ENCODE peak calls at places on chromosomes 6 and 20, in nine cellular contexts. One of them, this sample, is unnamed.

GRCh38 chr20:59159822-59160740 is 3.5 kb upstream of the ZNF831 start:
- DNase-seq in uterus: no peak
- DNase-seq in ovary: no peak
- DNase-seq in sigmoid colon: no peak
- DNase-seq in IMR-90: no peak
- DNase-seq in HepG2: no peak
- DNase-seq in H1: no peak
- DNase-seq in stomach: no peak
- DNase-seq in A549: no peak
- DNase-seq in this sample: no peak

GRCh38 chr20:33896509-33896908 is 85.4 kb downstream of the CHMP4B start:
- DNase-seq in A549: no peak
- DNase-seq in stomach: no peak
- DNase-seq in uterus: no peak
- DNase-seq in IMR-90: peak
- DNase-seq in sigmoid colon: no peak
- DNase-seq in H1: no peak
- DNase-seq in ovary: no peak
- DNase-seq in HepG2: no peak
- DNase-seq in this sample: no peak

GRCh38 chr6:95866732-95867131 is 149.0 kb upstream of the FUT9 start:
- DNase-seq in uterus: no peak
- DNase-seq in A549: no peak
- DNase-seq in H1: no peak
- DNase-seq in HepG2: peak
- DNase-seq in ovary: no peak
- DNase-seq in sigmoid colon: no peak
- DNase-seq in IMR-90: no peak
- DNase-seq in stomach: peak
- DNase-seq in this sample: no peak

GRCh38 chr6:134647861-134648260 is 302.0 kb downstream of the ALDH8A1 start:
- DNase-seq in IMR-90: peak
- DNase-seq in sigmoid colon: no peak
- DNase-seq in A549: no peak
- DNase-seq in stomach: no peak
- DNase-seq in H1: no peak
- DNase-seq in ovary: no peak
- DNase-seq in HepG2: no peak
- DNase-seq in uterus: no peak
- DNase-seq in this sample: no peak

GRCh38 chr6:9576521-9576920 is 838.4 kb downstream of the TFAP2A start:
- DNase-seq in IMR-90: no peak
- DNase-seq in stomach: no peak
- DNase-seq in sigmoid colon: no peak
- DNase-seq in A549: no peak
- DNase-seq in ovary: no peak
- DNase-seq in uterus: no peak
- DNase-seq in H1: no peak
- DNase-seq in HepG2: no peak
- DNase-seq in this sample: no peak

GRCh38 chr6:80182291-80182690 is 75.8 kb downstream of the BCKDHB start:
- DNase-seq in stomach: no peak
- DNase-seq in HepG2: no peak
- DNase-seq in sigmoid colon: no peak
- DNase-seq in A549: no peak
- DNase-seq in H1: no peak
- DNase-seq in ovary: no peak
- DNase-seq in uterus: no peak
- DNase-seq in IMR-90: peak
- DNase-seq in this sample: no peak

GRCh38 chr20:59783020-59784010 is 150.1 kb downstream of the SYCP2 start:
- DNase-seq in HepG2: peak
- DNase-seq in ovary: peak
- DNase-seq in IMR-90: peak
- DNase-seq in A549: peak
- DNase-seq in sigmoid colon: no peak
- DNase-seq in H1: peak
- DNase-seq in uterus: peak
- DNase-seq in stomach: peak
- DNase-seq in this sample: no peak

GRCh38 chr6:94376876-94377275 is 957.5 kb upstream of the EPHA7 start:
- DNase-seq in uterus: no peak
- DNase-seq in sigmoid colon: no peak
- DNase-seq in H1: no peak
- DNase-seq in ovary: no peak
- DNase-seq in HepG2: no peak
- DNase-seq in stomach: no peak
- DNase-seq in IMR-90: no peak
- DNase-seq in A549: no peak
- DNase-seq in this sample: no peak

GRCh38 chr6:113824411-113824810 is 32.7 kb upstream of the MARCKS start:
- DNase-seq in HepG2: no peak
- DNase-seq in stomach: no peak
- DNase-seq in uterus: no peak
- DNase-seq in sigmoid colon: no peak
- DNase-seq in IMR-90: peak
- DNase-seq in H1: no peak
- DNase-seq in A549: no peak
- DNase-seq in ovary: no peak
- DNase-seq in this sample: no peak

GRCh38 chr6:149190228-149190831 is 127.2 kb upstream of the TAB2 start:
- DNase-seq in uterus: no peak
- DNase-seq in HepG2: peak
- DNase-seq in H1: peak
- DNase-seq in sigmoid colon: no peak
- DNase-seq in stomach: peak
- DNase-seq in A549: no peak
- DNase-seq in IMR-90: peak
- DNase-seq in ovary: no peak
- DNase-seq in this sample: no peak

GRCh38 chr6:56093776-56094175 is 153.6 kb downstream of the COL21A1 start:
- DNase-seq in A549: no peak
- DNase-seq in uterus: no peak
- DNase-seq in sigmoid colon: no peak
- DNase-seq in ovary: no peak
- DNase-seq in HepG2: no peak
- DNase-seq in H1: no peak
- DNase-seq in IMR-90: no peak
- DNase-seq in stomach: no peak
- DNase-seq in this sample: no peak

GRCh38 chr6:11120273-11121005 is 8.9 kb upstream of the ERVFRD-1 start:
- DNase-seq in uterus: no peak
- DNase-seq in ovary: no peak
- DNase-seq in A549: no peak
- DNase-seq in HepG2: no peak
- DNase-seq in IMR-90: peak
- DNase-seq in H1: no peak
- DNase-seq in stomach: no peak
- DNase-seq in sigmoid colon: no peak
- DNase-seq in this sample: no peak

GRCh38 chr20:20547221-20547875 is 165.1 kb downstream of the RALGAPA2 start:
- DNase-seq in sigmoid colon: no peak
- DNase-seq in IMR-90: peak
- DNase-seq in H1: no peak
- DNase-seq in ovary: no peak
- DNase-seq in HepG2: peak
- DNase-seq in A549: no peak
- DNase-seq in uterus: no peak
- DNase-seq in stomach: no peak
- DNase-seq in this sample: no peak

GRCh38 chr6:75609639-75610590 is 8.2 kb downstream of the SENP6 start:
- DNase-seq in ovary: no peak
- DNase-seq in stomach: no peak
- DNase-seq in A549: no peak
- DNase-seq in IMR-90: peak
- DNase-seq in HepG2: no peak
- DNase-seq in sigmoid colon: no peak
- DNase-seq in H1: no peak
- DNase-seq in uterus: no peak
- DNase-seq in this sample: no peak

GRCh38 chr6:160082627-160083026 is 39.0 kb upstream of the SLC22A1 start:
- DNase-seq in uterus: no peak
- DNase-seq in IMR-90: no peak
- DNase-seq in HepG2: no peak
- DNase-seq in H1: no peak
- DNase-seq in A549: no peak
- DNase-seq in sigmoid colon: no peak
- DNase-seq in stomach: no peak
- DNase-seq in ovary: no peak
- DNase-seq in this sample: no peak

GRCh38 chr6:21438237-21438985 is 155.1 kb upstream of the SOX4 start:
- DNase-seq in sigmoid colon: no peak
- DNase-seq in H1: no peak
- DNase-seq in uterus: no peak
- DNase-seq in HepG2: no peak
- DNase-seq in IMR-90: no peak
- DNase-seq in stomach: no peak
- DNase-seq in ovary: no peak
- DNase-seq in A549: no peak
- DNase-seq in this sample: no peak

DNA sequence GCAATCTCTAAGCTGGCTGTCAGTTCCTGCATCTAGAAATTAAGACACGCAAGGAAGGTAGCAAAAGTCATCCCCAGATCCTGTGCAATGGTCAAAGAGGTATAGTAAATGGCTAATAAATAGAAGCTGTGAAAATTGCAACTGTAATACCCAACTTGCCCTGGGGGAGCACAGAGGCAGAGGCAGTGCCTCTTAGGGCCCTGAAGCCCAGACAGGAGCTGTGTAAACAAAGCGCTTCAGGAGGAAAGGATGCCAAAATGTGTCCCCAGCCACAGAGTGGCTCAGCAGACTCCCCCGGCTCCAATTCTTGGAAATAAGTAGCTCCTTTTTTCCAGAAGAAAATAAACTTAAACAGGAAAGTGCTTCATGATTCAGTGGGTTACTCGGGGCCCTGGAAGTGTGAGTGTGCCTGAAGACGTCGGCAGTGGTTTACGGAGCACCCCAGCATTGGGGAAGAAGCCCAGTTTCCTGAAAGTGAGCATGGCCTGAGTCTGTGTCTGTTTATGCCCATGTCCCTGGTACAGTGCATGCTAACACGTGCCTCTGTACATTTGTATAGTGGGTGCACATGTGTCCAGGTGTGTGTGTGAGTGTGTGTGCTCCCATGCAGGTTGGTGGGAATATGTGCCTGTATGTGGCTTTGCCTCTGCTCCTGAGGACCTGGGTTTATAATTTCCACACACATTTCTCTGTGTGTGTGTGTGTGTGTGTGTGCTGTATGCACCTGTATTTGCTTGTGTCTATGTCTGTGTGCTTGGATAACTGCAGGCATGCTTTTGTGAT is 246.7 kb downstream of the MAFB start:
- DNase-seq in ovary: no peak
- DNase-seq in H1: no peak
- DNase-seq in stomach: no peak
- DNase-seq in HepG2: no peak
- DNase-seq in sigmoid colon: no peak
- DNase-seq in A549: peak
- DNase-seq in uterus: no peak
- DNase-seq in IMR-90: no peak
- DNase-seq in this sample: no peak
- TF ChIP-seq CTCF in ovary: no peak
- TF ChIP-seq CTCF in H1: peak
- TF ChIP-seq CTCF in stomach: no peak
- TF ChIP-seq CTCF in HepG2: no peak
- TF ChIP-seq CTCF in sigmoid colon: no peak
- TF ChIP-seq CTCF in A549: no peak
- TF ChIP-seq CTCF in uterus: no peak
- TF ChIP-seq CTCF in IMR-90: no peak
- TF ChIP-seq CTCF in this sample: no peak

GRCh38 chr6:2841264-2842138 is at the start of gene SERPINB1:
- DNase-seq in A549: peak
- DNase-seq in uterus: peak
- DNase-seq in H1: peak
- DNase-seq in ovary: peak
- DNase-seq in IMR-90: peak
- DNase-seq in stomach: peak
- DNase-seq in HepG2: peak
- DNase-seq in sigmoid colon: peak
- DNase-seq in this sample: peak
- TF ChIP-seq POLR2A in A549: peak
- TF ChIP-seq POLR2A in uterus: peak
- TF ChIP-seq POLR2A in H1: peak
- TF ChIP-seq POLR2A in ovary: peak
- TF ChIP-seq POLR2A in IMR-90: peak
- TF ChIP-seq POLR2A in stomach: no peak
- TF ChIP-seq POLR2A in HepG2: peak
- TF ChIP-seq POLR2A in sigmoid colon: no peak
- TF ChIP-seq POLR2A in this sample: peak

DNA sequence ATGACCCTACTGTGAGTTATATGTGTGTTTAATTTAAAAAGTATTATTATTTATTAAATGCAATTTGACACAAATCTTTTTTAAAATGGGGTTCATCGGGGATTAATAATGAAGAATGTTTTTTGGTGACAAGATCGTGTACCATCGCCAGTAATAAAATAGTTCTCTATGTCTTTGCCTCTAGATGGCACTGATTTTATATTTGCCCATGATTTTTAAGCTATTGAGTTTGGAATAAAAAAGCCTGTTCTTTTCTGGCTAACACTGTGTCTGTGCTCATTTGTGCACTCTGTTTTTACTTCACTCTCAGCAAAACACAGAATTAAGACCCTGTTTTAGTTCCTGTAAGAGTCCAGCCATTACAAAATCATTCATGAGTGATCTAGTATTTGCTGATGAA is 127.0 kb downstream of the FARS2 start:
- DNase-seq in IMR-90: no peak
- DNase-seq in A549: no peak
- DNase-seq in uterus: no peak
- DNase-seq in HepG2: no peak
- DNase-seq in stomach: no peak
- DNase-seq in ovary: no peak
- DNase-seq in sigmoid colon: no peak
- DNase-seq in H1: no peak
- DNase-seq in this sample: no peak
- TF ChIP-seq CTCF in IMR-90: no peak
- TF ChIP-seq CTCF in A549: no peak
- TF ChIP-seq CTCF in uterus: no peak
- TF ChIP-seq CTCF in HepG2: no peak
- TF ChIP-seq CTCF in stomach: no peak
- TF ChIP-seq CTCF in ovary: no peak
- TF ChIP-seq CTCF in sigmoid colon: no peak
- TF ChIP-seq CTCF in H1: no peak
- TF ChIP-seq CTCF in this sample: no peak

DNA sequence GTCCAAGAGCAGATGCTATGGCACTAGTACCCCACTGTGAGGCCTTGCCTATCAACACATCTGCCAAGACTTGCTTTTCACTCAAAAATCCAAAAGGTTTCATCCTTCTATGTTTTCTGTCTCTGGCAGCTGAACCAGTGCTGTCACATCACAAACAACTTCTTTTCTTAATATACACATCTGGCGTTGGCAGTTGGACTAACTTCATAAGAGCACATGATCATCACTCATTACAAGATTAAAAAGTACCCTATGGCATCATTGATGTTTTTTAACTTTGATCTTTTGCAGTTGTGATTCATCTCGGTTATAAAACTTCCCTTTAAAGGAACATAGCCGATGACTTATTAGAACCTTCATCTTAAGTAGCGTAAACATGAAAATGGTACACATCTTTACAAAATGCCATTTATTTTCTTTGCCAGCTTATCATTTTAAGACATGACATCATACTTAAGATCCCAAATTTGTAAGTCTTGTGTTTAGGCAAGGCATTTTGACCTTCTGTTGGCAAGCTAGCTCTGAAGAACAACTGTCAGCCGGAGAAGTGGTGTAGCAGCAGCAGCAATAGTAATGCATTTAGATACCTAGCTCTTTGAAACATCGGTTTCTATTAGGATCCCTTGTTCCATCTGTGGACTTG is 64.2 kb upstream of the SUPT3H start:
- DNase-seq in uterus: no peak
- DNase-seq in ovary: no peak
- DNase-seq in stomach: no peak
- DNase-seq in IMR-90: peak
- DNase-seq in A549: no peak
- DNase-seq in H1: no peak
- DNase-seq in HepG2: no peak
- DNase-seq in sigmoid colon: no peak
- DNase-seq in this sample: no peak
- TF ChIP-seq POLR2A in uterus: no peak
- TF ChIP-seq POLR2A in ovary: no peak
- TF ChIP-seq POLR2A in stomach: no peak
- TF ChIP-seq POLR2A in IMR-90: no peak
- TF ChIP-seq POLR2A in A549: no peak
- TF ChIP-seq POLR2A in H1: no peak
- TF ChIP-seq POLR2A in HepG2: no peak
- TF ChIP-seq POLR2A in sigmoid colon: no peak
- TF ChIP-seq POLR2A in this sample: no peak